ENCODE peak calls at places on chromosome 4, in ten cellular contexts. G is activated CD4-positive, alpha-beta T cell treated with anti-CD3 and anti-CD28 coated beads for 1 hour; T is CD8-positive, alpha-beta T cell; V is choroid plexus epithelial cell; H is AG09319; C is dermis microvascular lymphatic vessel endothelial cell; X is activated T-helper 1 cell treated with Interleukin-2 at 50 U/mL for 16 hours; S is left ventricle myocardium superior; R is ELR; Q is hepatocyte. U is an unnamed sample.

GRCh38 chr4:147370473-147370872 is 110.4 kb upstream of the EDNRA start:
- DNase-seq in H (no peak), Q (no peak), V (peak; percentile 58), R (peak; percentile 28), T (no peak), G (no peak), C (no peak), S (no peak), X (no peak), U (no peak)

GRCh38 chr4:101265816-101266172 is 81.5 kb downstream of the PPP3CA start:
- DNase-seq in V (no peak), C (no peak), X (no peak), H (no peak), R (no peak), Q (no peak), T (no peak), S (no peak), G (no peak), U (no peak)

GRCh38 chr4:40721730-40722171 is 28.0 kb upstream of the NSUN7 start:
- DNase-seq in V (peak; percentile 58), G (no peak), C (no peak), S (no peak), R (peak; percentile 10), T (no peak), X (no peak), H (no peak), Q (peak; percentile 36), U (no peak)

GRCh38 chr4:68498413-68499007 is 51.2 kb downstream of the TMPRSS11E start:
- DNase-seq in C (peak; percentile 57), V (peak; percentile 86), R (peak; percentile 67), T (peak; percentile 66), X (peak; percentile 17), Q (peak; percentile 84), S (no peak), G (peak; percentile 19), H (peak; percentile 24), U (peak; percentile 54)

GRCh38 chr4:169774466-169775445 is 17.0 kb upstream of the HPF1 start:
- DNase-seq in V (no peak), T (peak; percentile 62), G (no peak), R (no peak), H (no peak), Q (peak; percentile 8), S (peak; percentile 49), X (no peak), C (peak; percentile 34), U (peak; percentile 3)

GRCh38 chr4:134027931-134028330 is 173.7 kb downstream of the PABPC4L start:
- DNase-seq in R (peak; percentile 75), H (no peak), S (no peak), C (no peak), T (no peak), Q (peak; percentile 74), G (no peak), X (no peak), V (peak; percentile 96), U (no peak)

GRCh38 chr4:139988863-139989765 is 164.9 kb downstream of the MAML3 start:
- DNase-seq in V (peak; percentile 93), H (peak; percentile 41), Q (peak; percentile 75), R (peak; percentile 93), S (no peak), T (no peak), G (no peak), C (peak; percentile 99), X (no peak), U (no peak)

GRCh38 chr4:55336138-55337034 is 9.7 kb upstream of the SRD5A3 start:
- DNase-seq in X (no peak), S (no peak), V (no peak), C (peak; percentile 60), H (no peak), Q (no peak), R (no peak), T (no peak), G (no peak), U (no peak)

GRCh38 chr4:54315561-54315960 is 86.5 kb downstream of the PDGFRA start:
- DNase-seq in V (no peak), C (no peak), G (no peak), S (no peak), T (no peak), Q (no peak), X (no peak), H (no peak), R (no peak), U (no peak)

GRCh38 chr4:48042979-48043461 is 26.4 kb downstream of the NIPAL1 start:
- DNase-seq in H (no peak), R (no peak), C (no peak), Q (peak; percentile 18), G (no peak), S (no peak), T (no peak), V (no peak), X (no peak), U (no peak)

GRCh38 chr4:11585506-11585905 is 156.8 kb upstream of the HS3ST1 start:
- DNase-seq in G (no peak), C (no peak), X (no peak), H (no peak), S (no peak), T (no peak), Q (peak; percentile 50), V (peak; percentile 14), R (no peak), U (peak; percentile 49)

GRCh38 chr4:104015680-104016079 is 295.9 kb upstream of the TACR3 start:
- DNase-seq in G (no peak), S (no peak), C (no peak), H (no peak), V (peak; percentile 1), T (no peak), Q (peak; percentile 30), X (no peak), R (peak; percentile 2), U (no peak)

GRCh38 chr4:118999919-119000318 is 111.3 kb downstream of the SYNPO2 start:
- DNase-seq in X (no peak), S (no peak), T (no peak), H (no peak), V (no peak), R (no peak), Q (no peak), C (no peak), G (no peak), U (no peak)

GRCh38 chr4:26410385-26411293 is 79.6 kb downstream of the CCKAR start:
- DNase-seq in S (no peak), C (peak; percentile 62), T (no peak), X (no peak), G (no peak), R (peak; percentile 68), H (no peak), Q (peak; percentile 56), V (peak; percentile 80), U (no peak)

GRCh38 chr4:1612278-1613098 is 71.6 kb downstream of the FAM53A start:
- DNase-seq in H (no peak), V (no peak), X (no peak), C (no peak), R (no peak), S (peak; percentile 18), T (no peak), Q (no peak), G (no peak), U (no peak)

GRCh38 chr4:8402640-8403039 is 37.9 kb downstream of the ACOX3 start:
- DNase-seq in G (no peak), H (no peak), X (no peak), C (peak; percentile 67), T (no peak), S (peak; percentile 70), V (no peak), Q (no peak), R (no peak), U (no peak)

GRCh38 chr4:147371661-147372060 is 109.2 kb upstream of the EDNRA start:
- DNase-seq in S (no peak), G (no peak), R (peak; percentile 90), T (no peak), Q (no peak), H (no peak), V (peak; percentile 50), X (no peak), C (peak; percentile 50), U (no peak)

GRCh38 chr4:142406917-142407501 is 439.1 kb downstream of the INPP4B start:
- DNase-seq in G (no peak), H (no peak), Q (no peak), C (no peak), X (no peak), T (no peak), S (no peak), R (peak; percentile 19), V (no peak), U (no peak)

GRCh38 chr4:147843162-147843561 is 111.3 kb downstream of the ARHGAP10 start:
- DNase-seq in T (no peak), G (no peak), S (no peak), V (no peak), H (no peak), Q (peak; percentile 63), X (no peak), C (peak; percentile 13), R (peak; percentile 37), U (no peak)

GRCh38 chr4:33025236-33025635 is 2305.1 kb downstream of the PCDH7 start:
- DNase-seq in G (no peak), R (peak; percentile 55), S (no peak), Q (no peak), V (no peak), C (no peak), T (no peak), H (no peak), X (no peak), U (no peak)

GRCh38 chr4:75735525-75735924 is 11.1 kb downstream of the USO1 start:
- DNase-seq in S (no peak), X (no peak), Q (no peak), G (no peak), R (no peak), V (no peak), C (no peak), T (no peak), H (no peak), U (no peak)

GRCh38 chr4:57071340-57071739 is 38.8 kb downstream of the IGFBP7 start:
- DNase-seq in S (peak; percentile 54), H (no peak), G (no peak), Q (no peak), R (no peak), V (peak; percentile 76), C (no peak), X (no peak), T (no peak), U (no peak)

GRCh38 chr4:88359558-88359957 is 19.1 kb upstream of the HERC6 start:
- DNase-seq in G (no peak), X (no peak), S (no peak), R (no peak), Q (no peak), T (no peak), C (no peak), V (no peak), H (no peak), U (no peak)

GRCh38 chr4:15958562-15958961 is 4.4 kb downstream of the FGFBP2 start:
- DNase-seq in G (no peak), H (no peak), T (no peak), S (no peak), Q (no peak), R (no peak), V (no peak), C (no peak), X (no peak), U (no peak)

GRCh38 chr4:71270901-71271300 is 67.9 kb upstream of the SLC4A4 start:
- DNase-seq in T (peak; percentile 53), S (no peak), V (peak; percentile 33), G (no peak), H (no peak), C (no peak), Q (peak; percentile 46), X (no peak), R (peak; percentile 56), U (no peak)

GRCh38 chr4:78691333-78691732 is 84.8 kb upstream of the BMP2K start:
- DNase-seq in T (no peak), R (no peak), G (no peak), C (no peak), V (peak; percentile 43), S (no peak), X (no peak), H (no peak), Q (no peak), U (no peak)

U was measured in left colon.